ENCODE peak calls at places on chromosomes 2 and 18, in ten cellular contexts. L is NCI-H524 treated with DMSO at 0.1 percent for 48 hours; T is hippocampal formation; G is activated T-cell treated with anti-CD3 and anti-CD28 coated beads for 1 hour; B is colonic mucosa; U is left cardiac atrium; Q is NCI-H2171; F is activated CD4-positive, CD25-positive, alpha-beta regulatory T cell; A is MM.1S; X is activated naive CD4-positive, alpha-beta T cell. I is an unnamed sample.
A peak's percentile ranks its signal among the peaks of the same experiment; 100 is the strongest.

GRCh38 chr2:230230801-230231200 is 5.3 kb downstream of the SP140 start:
- DNase-seq in X (no peak), U (no peak), F (no peak), B (no peak), Q (no peak), T (no peak), G (no peak), L (no peak), A (no peak), I (no peak)

GRCh38 chr18:70022636-70023035 is 75.0 kb upstream of the CD226 start:
- DNase-seq in X (no peak), A (no peak), T (no peak), F (no peak), U (no peak), G (no peak), B (no peak), Q (no peak), L (no peak), I (no peak)

GRCh38 chr2:232240896-232241295 is 137.7 kb upstream of the ALPP start:
- DNase-seq in T (no peak), B (no peak), L (no peak), U (peak; percentile 29), A (no peak), F (no peak), Q (no peak), X (no peak), G (no peak), I (no peak)

GRCh38 chr2:227462972-227463931 is 8.7 kb upstream of the AGFG1 start:
- DNase-seq in F (no peak), L (no peak), Q (no peak), T (no peak), X (no peak), A (no peak), U (no peak), G (no peak), B (no peak), I (no peak)

GRCh38 chr2:18623782-18624181 is 34.4 kb upstream of the NT5C1B start:
- DNase-seq in L (no peak), B (no peak), U (no peak), Q (no peak), G (no peak), T (no peak), X (no peak), F (no peak), A (no peak), I (no peak)

GRCh38 chr2:107025869-107026380 is 140.0 kb upstream of the ST6GAL2 start:
- DNase-seq in B (peak; percentile 33), G (no peak), T (no peak), L (no peak), U (no peak), X (no peak), Q (no peak), A (no peak), F (no peak), I (no peak)

GRCh38 chr2:48824116-48824515 is 68.6 kb upstream of the LHCGR start:
- DNase-seq in A (no peak), B (no peak), T (no peak), U (no peak), G (no peak), L (no peak), X (no peak), Q (no peak), F (no peak), I (no peak)

GRCh38 chr18:46215902-46216723 is 111.9 kb downstream of the HAUS1 start:
- DNase-seq in Q (no peak), X (no peak), T (no peak), B (no peak), A (no peak), U (peak; percentile 46), L (no peak), G (no peak), F (no peak), I (no peak)

GRCh38 chr2:127169066-127169660 is 50.9 kb downstream of the CYP27C1 start:
- DNase-seq in T (no peak), G (no peak), A (no peak), Q (no peak), L (no peak), F (no peak), X (no peak), U (no peak), B (no peak), I (no peak)

GRCh38 chr2:157895531-157895930 is 19.4 kb upstream of the ACVR1 start:
- DNase-seq in Q (no peak), T (no peak), A (no peak), L (no peak), B (no peak), F (no peak), G (no peak), X (no peak), U (no peak), I (no peak)

GRCh38 chr2:226611196-226611943 is 188.2 kb downstream of the IRS1 start:
- DNase-seq in X (no peak), Q (no peak), L (no peak), G (no peak), F (no peak), B (no peak), T (no peak), A (no peak), U (no peak), I (no peak)

GRCh38 chr2:71843391-71843850 is 304.2 kb downstream of the CYP26B1 start:
- DNase-seq in Q (no peak), B (no peak), L (no peak), T (no peak), A (no peak), U (peak; percentile 55), F (no peak), X (no peak), G (no peak), I (no peak)

GRCh38 chr18:74930616-74931015 is 278.3 kb downstream of the PTGR3 start:
- DNase-seq in X (no peak), F (no peak), Q (no peak), A (no peak), L (no peak), U (no peak), T (no peak), G (no peak), B (no peak), I (no peak)

GRCh38 chr18:29076645-29077044 is 899.7 kb upstream of the CDH2 start:
- DNase-seq in A (no peak), G (no peak), F (no peak), X (no peak), U (no peak), L (no peak), Q (no peak), B (no peak), T (no peak), I (no peak)

GRCh38 chr2:230319211-230319862 is 7.7 kb upstream of the SP140L start:
- DNase-seq in T (no peak), L (no peak), A (peak; percentile 45), U (no peak), Q (no peak), G (peak; percentile 51), X (peak; percentile 53), F (peak; percentile 21), B (no peak), I (peak; percentile 10)

GRCh38 chr2:9745153-9745899 is 97.9 kb upstream of the TAF1B start:
- DNase-seq in L (no peak), X (no peak), B (no peak), F (no peak), A (no peak), G (no peak), T (no peak), Q (no peak), U (no peak), I (no peak)

GRCh38 chr2:164625378-164625971 is 4.2 kb upstream of the GRB14 start:
- DNase-seq in L (no peak), G (no peak), Q (no peak), B (no peak), F (no peak), X (no peak), A (no peak), U (no peak), T (no peak), I (no peak)

GRCh38 chr18:50651334-50651733 is 91.4 kb downstream of the MAPK4 start:
- DNase-seq in B (no peak), Q (no peak), A (no peak), G (no peak), T (no peak), U (no peak), X (no peak), F (no peak), L (no peak), I (no peak)

GRCh38 chr2:153819056-153819455 is 52.7 kb upstream of the GALNT13 start:
- DNase-seq in L (no peak), U (no peak), F (no peak), X (no peak), G (no peak), A (no peak), Q (no peak), T (no peak), B (no peak), I (no peak)